ENCODE peak calls at places on chromosomes 4 and X, in ten cellular contexts. Y, C, U, D, V, J, Z, T, E and M are unnamed samples.

GRCh38 chrX:65253817-65254216 is 277.6 kb upstream of the ZC4H2 start:
- DNase-seq in Y (no peak), C (no peak), U (no peak), D (no peak), V (no peak), J (no peak), Z (no peak), T (no peak), E (no peak), M (no peak)

GRCh38 chr4:20217521-20217920 is 34.2 kb upstream of the SLIT2 start:
- DNase-seq in Y (no peak), C (no peak), U (no peak), D (no peak), V (no peak), J (no peak), Z (no peak), T (no peak), E (no peak), M (no peak)

GRCh38 chr4:186587416-186588018 is 32.1 kb upstream of the MTNR1A start:
- DNase-seq in Y (peak), C (no peak), U (peak), D (peak), V (peak), J (peak), Z (peak), T (peak), E (peak), M (peak)

GRCh38 chr4:158255727-158256324 is 45.5 kb downstream of the TMEM144 start:
- DNase-seq in Y (no peak), C (peak), U (no peak), D (peak), V (peak), J (no peak), Z (no peak), T (no peak), E (no peak), M (no peak)

GRCh38 chr4:7827566-7827965 is 112.1 kb downstream of the AFAP1 start:
- DNase-seq in Y (no peak), C (no peak), U (no peak), D (no peak), V (no peak), J (no peak), Z (no peak), T (no peak), E (no peak), M (no peak)

GRCh38 chrX:76428243-76429130 is 977 bp downstream of the MAGEE1 start:
- DNase-seq in Y (no peak), C (peak), U (no peak), D (no peak), V (no peak), J (peak), Z (peak), T (peak), E (peak), M (peak)

GRCh38 chr4:176377705-176378302 is 58.0 kb downstream of the SPCS3 start:
- DNase-seq in Y (no peak), C (peak), U (no peak), D (peak), V (peak), J (no peak), Z (no peak), T (no peak), E (no peak), M (no peak)

GRCh38 chr4:139833131-139833930 is 167.7 kb downstream of the MGST2 start:
- DNase-seq in Y (no peak), C (no peak), U (no peak), D (no peak), V (no peak), J (no peak), Z (no peak), T (no peak), E (no peak), M (no peak)

GRCh38 chrX:47283015-47283771 is 50.4 kb downstream of the USP11 start:
- DNase-seq in Y (no peak), C (peak), U (no peak), D (no peak), V (no peak), J (no peak), Z (no peak), T (peak), E (no peak), M (no peak)

GRCh38 chrX:2692221-2693122 is 1.4 kb downstream of the CD99 start:
- DNase-seq in Y (no peak), C (no peak), U (no peak), D (peak), V (peak), J (peak), Z (peak), T (no peak), E (no peak), M (peak)

DNA sequence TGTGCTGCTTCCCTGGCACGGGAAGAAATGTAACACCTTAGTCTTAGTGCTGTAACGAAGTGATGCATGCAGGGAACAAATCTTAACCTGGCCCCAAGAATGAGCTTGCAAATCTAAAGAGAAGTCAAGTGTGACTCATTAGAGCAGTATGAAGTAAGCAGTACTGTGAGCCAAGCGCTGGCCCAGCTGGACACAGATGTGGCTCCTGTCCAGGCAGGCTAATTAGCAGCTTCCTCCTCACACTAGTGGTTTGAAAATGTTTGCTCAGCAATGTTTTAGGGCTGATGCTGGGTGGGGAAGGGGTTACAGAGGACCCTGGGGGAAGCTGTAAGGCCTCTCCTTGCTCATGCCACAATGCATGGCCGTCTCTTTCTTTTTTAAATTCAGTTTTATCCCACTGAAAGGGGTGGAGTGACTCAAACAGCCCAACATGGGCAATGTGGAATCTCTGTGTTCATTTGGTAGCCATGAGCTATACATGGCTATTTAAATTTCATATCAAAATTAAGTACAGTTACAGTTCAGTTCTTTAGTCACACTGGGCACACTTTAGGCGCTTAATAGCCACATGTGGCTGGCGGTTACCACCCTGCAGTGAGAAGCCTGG is 48.9 kb downstream of the MAP7D2 start:
- DNase-seq in Y (peak), C (peak), U (peak), D (peak), V (no peak), J (peak), Z (peak), T (peak), E (no peak), M (peak)
- TF ChIP-seq CTCF in Y (no peak), C (no peak), U (no peak), D (no peak), V (no peak), J (no peak), Z (no peak), T (no peak), E (no peak), M (no peak)

DNA sequence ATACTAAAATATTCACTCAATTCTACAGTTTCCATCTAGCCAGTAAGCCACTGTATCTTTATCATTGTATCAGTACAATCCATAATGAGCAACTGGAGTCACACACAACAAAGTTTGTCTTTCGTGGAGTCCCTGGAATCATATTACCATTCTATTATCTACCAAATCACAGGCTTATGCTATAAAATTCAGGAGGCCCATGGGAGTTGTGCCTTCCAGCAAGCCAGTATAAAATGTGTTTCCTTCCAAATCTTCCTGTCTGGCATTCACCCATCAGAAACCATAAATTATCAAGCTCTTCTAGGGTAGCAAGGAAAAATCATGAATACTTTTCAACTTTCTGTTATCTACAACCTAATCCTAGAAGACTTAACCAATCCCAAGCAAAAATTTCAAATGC is 1383.3 kb upstream of the PCDH7 start:
- DNase-seq in Y (no peak), C (no peak), U (no peak), D (peak), V (no peak), J (no peak), Z (no peak), T (no peak), E (no peak), M (no peak)
- H3K27ac ChIP-seq in Y (no peak), C (no peak), U (no peak), D (no peak), V (no peak), J (no peak), Z (no peak), T (no peak), E (no peak), M (no peak)

GRCh38 chr4:78566834-78567501 is 15.4 kb downstream of the ANXA3 start:
- DNase-seq in Y (no peak), C (peak), U (no peak), D (no peak), V (no peak), J (no peak), Z (no peak), T (no peak), E (no peak), M (no peak)

GRCh38 chr4:78568640-78569261 is 17.2 kb downstream of the ANXA3 start:
- DNase-seq in Y (no peak), C (no peak), U (no peak), D (no peak), V (no peak), J (no peak), Z (no peak), T (no peak), E (no peak), M (no peak)

GRCh38 chr4:78569291-78569821 is 17.8 kb downstream of the ANXA3 start:
- DNase-seq in Y (peak), C (peak), U (no peak), D (peak), V (no peak), J (no peak), Z (peak), T (no peak), E (no peak), M (no peak)

GRCh38 chr4:78565971-78566372 is 14.4 kb downstream of the ANXA3 start:
- DNase-seq in Y (no peak), C (peak), U (no peak), D (peak), V (no peak), J (no peak), Z (no peak), T (no peak), E (no peak), M (no peak)

DNA sequence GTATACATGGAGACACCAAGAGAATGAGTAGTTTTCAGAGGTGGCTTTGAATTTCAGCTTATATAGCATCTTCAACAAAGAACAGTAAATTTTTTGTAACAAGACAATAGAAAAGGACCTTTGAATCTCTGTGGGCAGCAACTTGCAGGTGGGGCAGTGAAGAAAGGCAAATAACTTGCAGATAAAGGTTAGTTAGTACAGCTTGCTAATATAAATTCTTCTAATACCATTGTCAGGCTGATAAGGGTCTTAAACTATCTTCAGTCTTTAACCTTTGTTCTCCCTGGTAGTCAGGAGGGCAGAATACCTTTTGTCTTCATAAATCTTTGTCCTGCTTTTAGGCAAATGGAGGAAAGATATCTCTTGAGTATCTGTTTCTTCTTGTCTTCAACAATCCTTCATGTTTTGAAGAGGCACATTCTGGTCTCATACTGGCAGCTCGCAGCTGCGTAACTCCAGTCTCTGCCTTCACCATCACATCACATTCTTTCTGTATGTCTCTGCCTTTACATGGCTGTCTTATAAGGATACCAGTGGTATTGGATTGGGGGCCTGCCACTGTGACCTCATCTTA is 16.0 kb downstream of the ANXA3 start:
- DNase-seq in Y (no peak), C (no peak), U (no peak), D (no peak), V (no peak), J (no peak), Z (no peak), T (no peak), E (no peak), M (no peak)
- H3K4me3 ChIP-seq in Y (no peak), C (no peak), U (no peak), D (no peak), V (no peak), J (no peak), Z (no peak), T (no peak), E (no peak), M (no peak)

DNA sequence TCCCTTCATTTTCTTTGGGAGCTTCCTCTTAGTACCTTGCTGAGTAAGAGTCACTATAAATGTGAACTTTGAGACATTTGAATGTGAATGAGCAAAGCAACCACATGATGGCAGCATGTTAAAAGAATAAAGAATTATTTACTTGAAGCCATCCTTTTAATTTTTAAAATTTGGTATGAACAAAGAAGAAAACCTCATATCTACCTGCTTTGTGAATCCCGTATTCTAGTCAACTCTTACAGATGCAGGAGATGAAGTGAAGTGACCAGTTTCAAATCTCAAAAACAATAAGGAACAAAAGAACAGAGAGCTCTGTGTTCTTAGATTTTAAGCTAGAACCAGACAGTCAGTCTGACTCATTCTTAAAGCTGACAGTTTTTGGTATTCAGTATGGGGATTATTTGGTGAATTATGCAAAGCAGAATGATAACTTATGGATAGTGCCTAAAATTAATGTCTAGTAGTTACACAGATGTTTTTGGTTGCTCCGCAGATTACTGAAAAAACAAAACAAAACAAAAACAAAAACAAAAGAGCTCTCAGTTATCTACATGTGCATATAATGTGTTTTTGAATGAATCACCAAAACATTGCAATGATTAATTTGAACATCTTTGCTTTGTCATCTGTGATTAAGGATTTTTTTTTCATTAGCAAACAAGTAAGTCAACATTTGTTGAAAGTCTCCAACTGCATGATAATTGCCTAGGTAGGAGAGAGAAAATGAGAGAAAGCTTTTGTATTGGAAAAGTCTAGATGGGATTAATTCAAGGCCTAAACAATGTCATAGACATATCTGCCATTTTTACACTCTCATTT is 48.2 kb upstream of the H2AZ1 start:
- DNase-seq in Y (no peak), C (peak), U (no peak), D (peak), V (peak), J (no peak), Z (no peak), T (no peak), E (no peak), M (no peak)
- TF ChIP-seq CTCF in Y (no peak), C (peak), U (no peak), D (no peak), V (peak), J (peak), Z (no peak), T (peak), E (no peak), M (no peak)

GRCh38 chr4:86893136-86893535 is 914 bp upstream of the C4orf36 start:
- DNase-seq in Y (no peak), C (no peak), U (no peak), D (no peak), V (no peak), J (no peak), Z (no peak), T (no peak), E (no peak), M (no peak)

GRCh38 chr4:86894465-86894864 is 2.2 kb upstream of the C4orf36 start:
- DNase-seq in Y (no peak), C (no peak), U (no peak), D (peak), V (no peak), J (no peak), Z (no peak), T (no peak), E (no peak), M (no peak)

GRCh38 chr4:86895692-86896488 is 3.7 kb upstream of the C4orf36 start:
- DNase-seq in Y (no peak), C (peak), U (no peak), D (peak), V (peak), J (no peak), Z (peak), T (no peak), E (peak), M (no peak)

GRCh38 chr4:86892639-86892965 is 380 bp upstream of the C4orf36 start:
- DNase-seq in Y (no peak), C (no peak), U (no peak), D (no peak), V (no peak), J (no peak), Z (no peak), T (no peak), E (no peak), M (no peak)

GRCh38 chr4:86891785-86892638 is at the start of gene C4orf36:
- DNase-seq in Y (peak), C (peak), U (peak), D (peak), V (no peak), J (peak), Z (peak), T (peak), E (peak), M (peak)
- H3K27ac ChIP-seq in Y (peak), C (peak), U (peak), D (peak), V (no peak), J (peak), Z (peak), T (peak), E (no peak), M (peak)

DNA sequence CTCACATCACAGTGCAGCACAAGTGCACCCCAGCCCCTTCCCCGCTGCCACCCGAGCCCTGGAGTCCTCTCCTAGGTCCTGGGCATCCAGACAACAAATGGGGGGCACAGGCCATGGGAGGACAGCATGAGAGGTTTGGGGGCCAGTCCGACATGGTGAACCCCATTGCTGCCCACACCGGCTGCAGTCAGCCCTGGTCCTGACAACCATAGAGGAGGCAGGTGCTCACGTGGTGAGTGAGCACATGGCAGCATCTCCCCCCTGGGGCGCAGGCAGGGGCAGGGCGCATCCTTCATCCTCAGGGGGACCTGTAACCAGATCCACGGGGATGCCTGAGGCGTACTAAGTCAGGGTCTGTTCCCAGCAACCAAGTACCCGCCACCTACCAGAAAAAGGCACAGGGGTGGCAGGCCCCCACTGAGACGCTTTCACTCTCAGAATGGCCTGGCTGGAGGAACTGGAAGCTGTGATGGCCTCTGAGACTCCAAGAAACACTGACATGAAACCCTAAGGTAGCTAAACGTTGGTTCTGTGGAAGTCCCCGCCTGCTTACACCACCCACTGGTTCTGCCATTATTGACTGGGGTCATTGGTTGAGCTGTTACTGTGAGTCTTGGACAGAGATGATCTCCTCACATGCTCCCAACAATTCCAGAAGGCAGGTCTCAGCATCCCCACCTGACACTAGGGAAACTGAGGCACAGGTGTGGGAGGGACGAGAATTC is 6.5 kb downstream of the ZFYVE28 start:
- DNase-seq in Y (no peak), C (no peak), U (no peak), D (no peak), V (no peak), J (no peak), Z (no peak), T (no peak), E (no peak), M (no peak)
- H3K4me3 ChIP-seq in Y (no peak), C (no peak), U (no peak), D (peak), V (no peak), J (no peak), Z (no peak), T (no peak), E (peak), M (peak)

GRCh38 chr4:77376788-77377460 is 219.9 kb downstream of the CCNG2 start:
- DNase-seq in Y (no peak), C (no peak), U (no peak), D (no peak), V (no peak), J (no peak), Z (no peak), T (no peak), E (no peak), M (no peak)
- TF ChIP-seq CTCF in Y (no peak), C (no peak), U (no peak), D (no peak), V (peak), J (no peak), Z (no peak), T (no peak), E (no peak), M (no peak)